ENCODE peak calls at places on chromosomes 7 and 10, in eight cellular contexts. E is testis; Y is SJSA1; V is spleen; U is heart left ventricle; S is H1; M is CD4-positive, CD25-positive, alpha-beta regulatory T cell; N is colonic mucosa. B is an unnamed sample. For H3K4me1 and H3K36me3, the result is how much of the 10 kb centered on the place peaks cover.

GRCh38 chr10:25631471-25631870 is 302.6 kb upstream of the MYO3A start:
- DNase-seq in E (no peak), Y (no peak), V (no peak), U (no peak), S (no peak), M (no peak), N (no peak), B (no peak)

GRCh38 chr10:8183241-8183704 is 128.8 kb downstream of the GATA3 start:
- DNase-seq in E (no peak), Y (no peak), V (no peak), U (no peak), S (no peak), M (peak), N (no peak), B (no peak)

GRCh38 chr10:74926791-74927585 is 100.6 kb downstream of the KAT6B start:
- DNase-seq in E (no peak), Y (no peak), V (no peak), U (no peak), S (no peak), M (no peak), N (no peak), B (no peak)

GRCh38 chr10:5809541-5810154 is 3.6 kb downstream of the GDI2 start:
- DNase-seq in E (no peak), Y (no peak), V (no peak), U (no peak), S (no peak), M (no peak), N (no peak), B (no peak)

GRCh38 chr10:13678444-13678843 is 91.7 kb downstream of the PRPF18 start:
- DNase-seq in E (no peak), Y (no peak), V (peak), U (no peak), S (no peak), M (no peak), N (no peak), B (no peak)

GRCh38 chr7:30181211-30181610 is 46.4 kb downstream of the MTURN start:
- DNase-seq in E (no peak), Y (no peak), V (no peak), U (no peak), S (no peak), M (no peak), N (no peak), B (no peak)

GRCh38 chr7:19030280-19030679 is 87.2 kb downstream of the TWIST1 start:
- DNase-seq in E (no peak), Y (no peak), V (no peak), U (no peak), S (no peak), M (no peak), N (no peak), B (no peak)

GRCh38 chr10:125593644-125594043 is 89.3 kb downstream of the TEX36 start:
- DNase-seq in E (no peak), Y (no peak), V (no peak), U (no peak), S (no peak), M (no peak), N (no peak), B (no peak)

GRCh38 chr7:141441837-141442627 is 109.2 kb upstream of the AGK start:
- DNase-seq in E (no peak), Y (no peak), V (no peak), U (no peak), S (no peak), M (no peak), N (no peak), B (no peak)

GRCh38 chr10:33301097-33301789 is 33.2 kb downstream of the NRP1 start:
- DNase-seq in E (no peak), Y (no peak), V (no peak), U (no peak), S (no peak), M (no peak), N (no peak), B (no peak)

GRCh38 chr7:74097937-74098614 is 14.5 kb downstream of the LIMK1 start:
- DNase-seq in E (peak), Y (peak), V (no peak), U (no peak), S (no peak), M (no peak), N (peak), B (no peak)

GRCh38 chr7:140275069-140275961 is 98.5 kb upstream of the KDM7A start:
- DNase-seq in E (no peak), Y (no peak), V (no peak), U (no peak), S (no peak), M (no peak), N (no peak), B (no peak)

GRCh38 chr10:101305241-101306230 is 48.4 kb upstream of the BTRC start:
- DNase-seq in E (peak), Y (no peak), V (peak), U (no peak), S (no peak), M (no peak), N (no peak), B (no peak)

GRCh38 chr10:120805014-120805805 is 46.0 kb upstream of the WDR11 start:
- DNase-seq in E (no peak), Y (no peak), V (no peak), U (no peak), S (no peak), M (no peak), N (no peak), B (no peak)

GRCh38 chr10:37125191-37125732 is at the start of gene ANKRD30A:
- DNase-seq in E (peak), Y (no peak), V (no peak), U (no peak), S (no peak), M (no peak), N (no peak), B (no peak)

GRCh38 chr7:142379445-142379844 is 121.6 kb upstream of the PRSS58 start:
- DNase-seq in E (no peak), Y (no peak), V (no peak), U (no peak), S (no peak), M (no peak), N (no peak), B (no peak)

GRCh38 chr7:101575168-101575567 is 53.9 kb downstream of the MYL10 start:
- DNase-seq in E (no peak), Y (no peak), V (no peak), U (no peak), S (peak), M (no peak), N (no peak), B (no peak)

GRCh38 chr7:13907824-13908223 is 81.6 kb downstream of the ETV1 start:
- DNase-seq in E (no peak), Y (no peak), V (no peak), U (no peak), S (no peak), M (no peak), N (no peak), B (no peak)

GRCh38 chr10:103761075-103761920 is 94.1 kb downstream of the SH3PXD2A start:
- DNase-seq in E (no peak), Y (no peak), V (no peak), U (no peak), S (no peak), M (no peak), N (no peak), B (no peak)

GRCh38 chr10:14386202-14386593 is 55.5 kb upstream of the FRMD4A start:
- DNase-seq in E (no peak), Y (peak), V (no peak), U (no peak), S (peak), M (no peak), N (no peak), B (no peak)

GRCh38 chr10:81917666-81918065 is 42.7 kb downstream of the NRG3 start:
- DNase-seq in E (no peak), Y (no peak), V (no peak), U (no peak), S (no peak), M (no peak), N (no peak), B (no peak)

GRCh38 chr10:104054430-104054829 is 31.2 kb downstream of the COL17A1 start:
- DNase-seq in E (no peak), Y (peak), V (no peak), U (no peak), S (no peak), M (no peak), N (no peak), B (no peak)

GRCh38 chr7:117119192-117119924 is 166.1 kb downstream of the ST7 start:
- DNase-seq in E (peak), Y (peak), V (peak), U (peak), S (peak), M (peak), N (peak), B (peak)

GRCh38 chr10:29392376-29393021 is 103.6 kb downstream of the LYZL1 start:
- DNase-seq in E (peak), Y (peak), V (no peak), U (no peak), S (no peak), M (no peak), N (peak), B (no peak)

GRCh38 chr10:98087309-98087708 is 47.1 kb upstream of the R3HCC1L start:
- DNase-seq in E (no peak), Y (no peak), V (no peak), U (no peak), S (no peak), M (no peak), N (no peak), B (no peak)

GRCh38 chr7:78955329-78955728 is 498.1 kb downstream of the MAGI2 start:
- DNase-seq in E (no peak), Y (no peak), V (no peak), U (no peak), S (no peak), M (no peak), N (no peak), B (no peak)

GRCh38 chr7:33392143-33392542 is 262.8 kb downstream of the BBS9 start:
- DNase-seq in E (no peak), Y (no peak), V (no peak), U (no peak), S (no peak), M (no peak), N (no peak), B (no peak)

GRCh38 chr10:122140941-122141623 is 130.0 kb upstream of the BTBD16 start:
- DNase-seq in E (no peak), Y (peak), V (no peak), U (peak), S (no peak), M (no peak), N (peak), B (peak)

GRCh38 chr7:43694399-43694748 is 34.9 kb downstream of the COA1 start:
- DNase-seq in E (no peak), Y (no peak), V (no peak), U (no peak), S (no peak), M (no peak), N (no peak), B (no peak)

GRCh38 chr7:129315916-129316315 is 91.1 kb downstream of the AHCYL2 start:
- DNase-seq in E (peak), Y (no peak), V (no peak), U (peak), S (no peak), M (no peak), N (no peak), B (no peak)

GRCh38 chr10:96896884-96897589 is 64.9 kb downstream of the LCOR start:
- DNase-seq in E (no peak), Y (no peak), V (no peak), U (no peak), S (no peak), M (no peak), N (no peak), B (no peak)

GRCh38 chr7:139727151-139727705 is 50.6 kb downstream of the HIPK2 start:
- DNase-seq in E (no peak), Y (no peak), V (no peak), U (no peak), S (no peak), M (no peak), N (no peak), B (no peak)

GRCh38 chr10:117942261-117942660 is 104.5 kb downstream of the RAB11FIP2 start:
- DNase-seq in E (no peak), Y (no peak), V (no peak), U (no peak), S (no peak), M (no peak), N (no peak), B (no peak)

GRCh38 chr10:117933036-117933435 is 113.7 kb downstream of the RAB11FIP2 start:
- DNase-seq in E (no peak), Y (no peak), V (no peak), U (no peak), S (no peak), M (no peak), N (no peak), B (no peak)

GRCh38 chr10:117936136-117936535 is 110.6 kb downstream of the RAB11FIP2 start:
- DNase-seq in E (no peak), Y (no peak), V (no peak), U (peak), S (no peak), M (no peak), N (no peak), B (peak)

GRCh38 chr10:117934477-117934876 is 112.3 kb downstream of the RAB11FIP2 start:
- DNase-seq in E (no peak), Y (no peak), V (no peak), U (no peak), S (no peak), M (no peak), N (no peak), B (no peak)

DNA sequence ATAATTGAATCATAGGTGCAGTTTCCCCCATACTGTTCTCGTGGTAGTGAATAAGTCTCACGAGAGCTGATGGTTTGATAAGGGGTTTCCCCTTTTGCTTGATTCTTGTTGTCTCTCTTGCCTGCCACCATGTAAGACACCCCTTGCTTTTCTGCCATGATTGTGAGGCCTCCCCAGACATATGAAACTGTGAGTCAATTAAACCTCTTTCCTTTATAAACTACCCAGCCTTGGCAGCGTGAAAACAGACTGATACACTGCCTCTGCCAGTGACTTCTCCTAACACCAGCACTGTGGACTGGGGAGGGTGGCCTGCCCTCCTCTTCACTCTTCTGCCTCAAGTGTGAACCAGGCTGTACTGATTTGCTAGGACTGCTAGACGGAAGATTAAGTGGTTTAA is 108.6 kb downstream of the RAB11FIP2 start:
- DNase-seq in E (no peak), Y (no peak), V (no peak), U (no peak), S (no peak), M (no peak), N (no peak), B (no peak)
- H3K4me1 ChIP-seq in E (under half), Y (under half), V (under half), U (under half), S (under half), M (under half), N (under half), B (under half)

GRCh38 chr7:103316378-103316941 is 19.2 kb downstream of the PMPCB start:
- DNase-seq in E (no peak), Y (no peak), V (no peak), U (no peak), S (no peak), M (no peak), N (no peak), B (no peak)
- H3K36me3 ChIP-seq in E (under half), Y (half or more), V (half or more), U (half or more), S (half or more), M (half or more), N (under half), B (half or more)

GRCh38 chr7:71272509-71273214 is 140.7 kb downstream of the GALNT17 start:
- DNase-seq in E (no peak), Y (no peak), V (no peak), U (peak), S (no peak), M (no peak), N (no peak), B (no peak)

GRCh38 chr7:71283802-71284201 is 151.9 kb downstream of the GALNT17 start:
- DNase-seq in E (peak), Y (no peak), V (no peak), U (no peak), S (no peak), M (no peak), N (no peak), B (no peak)

GRCh38 chr7:71278301-71278700 is 146.4 kb downstream of the GALNT17 start:
- DNase-seq in E (no peak), Y (no peak), V (no peak), U (no peak), S (no peak), M (no peak), N (no peak), B (no peak)
- H3K4me3 ChIP-seq in E (no peak), Y (no peak), V (no peak), U (no peak), S (no peak), M (no peak), N (no peak), B (no peak)

DNA sequence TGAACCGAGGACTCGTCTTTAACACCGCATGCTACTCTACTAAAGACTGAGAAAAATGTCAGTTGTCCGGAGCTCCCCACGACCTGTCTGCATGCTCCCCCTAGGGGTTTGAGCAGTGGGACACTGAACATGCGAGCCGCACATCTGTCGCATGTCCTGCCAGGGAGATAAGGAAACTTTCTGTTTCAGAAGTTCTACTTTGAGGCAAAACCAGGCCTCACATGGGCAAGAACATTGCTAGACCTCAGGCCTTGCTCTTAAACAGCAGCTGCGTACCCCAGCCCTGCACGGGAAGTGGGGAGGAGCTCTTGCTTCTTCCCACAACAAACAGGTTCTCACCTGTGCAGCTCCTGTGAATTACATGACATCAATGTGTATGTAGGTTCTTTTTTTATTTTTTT is 30.3 kb upstream of the HERPUD2 start:
- DNase-seq in E (no peak), Y (no peak), V (peak), U (no peak), S (no peak), M (peak), N (no peak), B (no peak)
- H3K4me1 ChIP-seq in E (under half), Y (under half), V (half or more), U (under half), S (under half), M (under half), N (under half), B (under half)